ENCODE peak calls at places on chromosomes 1 and 21, in nine cellular contexts. A, E, U, L, Q, J, F, C and V are unnamed samples.

GRCh38 chr1:10429868-10430215 is 391 bp upstream of the CENPS start:
- DNase-seq in A (no peak), E (no peak), U (no peak), L (no peak), Q (no peak), J (peak; percentile 30), F (no peak), C (no peak), V (peak; percentile 47)

GRCh38 chr1:166307261-166308188 is 140.7 kb upstream of the FAM78B start:
- DNase-seq in A (no peak), E (no peak), U (no peak), L (no peak), Q (no peak), J (no peak), F (no peak), C (no peak), V (no peak)

GRCh38 chr1:156608981-156609380 is 7.7 kb upstream of the GPATCH4 start:
- DNase-seq in A (no peak), E (no peak), U (no peak), L (peak; percentile 58), Q (no peak), J (peak; percentile 61), F (no peak), C (no peak), V (no peak)

GRCh38 chr21:26177187-26177586 is 6.6 kb upstream of the APP start:
- DNase-seq in A (peak; percentile 26), E (no peak), U (no peak), L (no peak), Q (no peak), J (no peak), F (no peak), C (no peak), V (peak; percentile 60)

GRCh38 chr1:16903054-16903453 is 7.3 kb downstream of the RNU1-2 start:
- DNase-seq in A (peak; percentile 70), E (no peak), U (no peak), L (no peak), Q (no peak), J (no peak), F (no peak), C (no peak), V (peak; percentile 84)

GRCh38 chr1:155934933-155935590 is 849 bp upstream of the KHDC4 start:
- DNase-seq in A (no peak), E (no peak), U (no peak), L (no peak), Q (no peak), J (no peak), F (peak; percentile 37), C (no peak), V (no peak)

GRCh38 chr1:117093870-117094621 is 27.5 kb downstream of the TRIM45 start:
- DNase-seq in A (peak; percentile 91), E (peak; percentile 64), U (no peak), L (peak; percentile 11), Q (no peak), J (no peak), F (no peak), C (no peak), V (peak; percentile 83)

GRCh38 chr21:28106370-28106890 is 886.2 kb downstream of the LTN1 start:
- DNase-seq in A (no peak), E (no peak), U (no peak), L (no peak), Q (no peak), J (no peak), F (no peak), C (no peak), V (no peak)

GRCh38 chr21:41761211-41762181 is 5.4 kb downstream of the RIPK4 start:
- DNase-seq in A (peak; percentile 100), E (no peak), U (peak; percentile 90), L (no peak), Q (no peak), J (no peak), F (no peak), C (no peak), V (peak; percentile 10)

GRCh38 chr1:156262461-156263287 is 14.8 kb upstream of the PAQR6 start:
- DNase-seq in A (peak; percentile 95), E (no peak), U (no peak), L (no peak), Q (no peak), J (no peak), F (no peak), C (no peak), V (peak; percentile 91)

GRCh38 chr1:57748696-57749095 is 324.8 kb upstream of the DAB1 start:
- DNase-seq in A (no peak), E (no peak), U (no peak), L (no peak), Q (no peak), J (no peak), F (no peak), C (no peak), V (no peak)

GRCh38 chr1:24702511-24703293 is 42.5 kb upstream of the CLIC4 start:
- DNase-seq in A (peak; percentile 95), E (no peak), U (no peak), L (no peak), Q (no peak), J (no peak), F (no peak), C (no peak), V (peak; percentile 56)

GRCh38 chr1:193569696-193570269 is 383.4 kb upstream of the B3GALT2 start:
- DNase-seq in A (peak; percentile 90), E (no peak), U (no peak), L (no peak), Q (no peak), J (no peak), F (no peak), C (peak; percentile 79), V (peak; percentile 53)

GRCh38 chr21:16079830-16080229 is 350.0 kb downstream of the USP25 start:
- DNase-seq in A (peak; percentile 62), E (no peak), U (no peak), L (no peak), Q (no peak), J (no peak), F (no peak), C (peak; percentile 43), V (peak; percentile 37)

GRCh38 chr1:108100148-108100547 is 100.0 kb downstream of the SLC25A24 start:
- DNase-seq in A (no peak), E (no peak), U (no peak), L (no peak), Q (no peak), J (no peak), F (no peak), C (no peak), V (no peak)

GRCh38 chr1:14723401-14723800 is 124.9 kb downstream of the KAZN start:
- DNase-seq in A (no peak), E (no peak), U (no peak), L (no peak), Q (no peak), J (no peak), F (no peak), C (no peak), V (no peak)

GRCh38 chr1:42737257-42737656 is 2.8 kb downstream of the CLDN19 start:
- DNase-seq in A (no peak), E (no peak), U (no peak), L (no peak), Q (no peak), J (peak; percentile 19), F (no peak), C (no peak), V (no peak)

GRCh38 chr1:56577859-56578663 is 1.3 kb downstream of the PLPP3 start:
- DNase-seq in A (peak; percentile 67), E (no peak), U (peak; percentile 82), L (peak; percentile 55), Q (peak; percentile 77), J (peak; percentile 31), F (no peak), C (no peak), V (peak; percentile 52)

GRCh38 chr1:2948001-2948750 is 73.1 kb upstream of the ACTRT2 start:
- DNase-seq in A (no peak), E (no peak), U (peak; percentile 35), L (no peak), Q (no peak), J (no peak), F (no peak), C (no peak), V (no peak)

GRCh38 chr21:31265293-31265692 is 78.8 kb downstream of the TIAM1 start:
- DNase-seq in A (no peak), E (no peak), U (no peak), L (no peak), Q (no peak), J (no peak), F (no peak), C (no peak), V (peak; percentile 52)

GRCh38 chr1:52348704-52349301 is 17.2 kb downstream of the CC2D1B start:
- DNase-seq in A (peak; percentile 17), E (peak; percentile 52), U (no peak), L (peak; percentile 50), Q (peak; percentile 47), J (no peak), F (no peak), C (no peak), V (peak; percentile 10)

GRCh38 chr1:203625623-203626189 is 926 bp upstream of the ATP2B4 start:
- DNase-seq in A (peak; percentile 48), E (no peak), U (no peak), L (no peak), Q (no peak), J (peak; percentile 62), F (peak; percentile 45), C (no peak), V (peak; percentile 54)

GRCh38 chr1:38059632-38060286 is 13.2 kb upstream of the POU3F1 start:
- DNase-seq in A (no peak), E (no peak), U (no peak), L (no peak), Q (no peak), J (no peak), F (no peak), C (no peak), V (no peak)

GRCh38 chr1:172273668-172274396 is 146.7 kb upstream of the C1orf105 start:
- DNase-seq in A (no peak), E (no peak), U (no peak), L (no peak), Q (no peak), J (no peak), F (no peak), C (no peak), V (no peak)

GRCh38 chr1:119987112-119987511 is 82.3 kb downstream of the NOTCH2 start:
- DNase-seq in A (peak; percentile 91), E (no peak), U (no peak), L (no peak), Q (no peak), J (no peak), F (no peak), C (peak; percentile 89), V (peak; percentile 92)

GRCh38 chr1:169483500-169483966 is 2.2 kb downstream of the SLC19A2 start:
- DNase-seq in A (no peak), E (no peak), U (no peak), L (no peak), Q (no peak), J (no peak), F (no peak), C (no peak), V (peak; percentile 68)

GRCh38 chr21:20996421-20997307 is 1.5 kb upstream of the NCAM2 start:
- DNase-seq in A (peak; percentile 58), E (no peak), U (no peak), L (no peak), Q (no peak), J (no peak), F (no peak), C (peak; percentile 38), V (no peak)

GRCh38 chr1:228338521-228339051 is 68.0 kb downstream of the TRIM11 start:
- DNase-seq in A (no peak), E (no peak), U (peak; percentile 30), L (no peak), Q (no peak), J (no peak), F (no peak), C (no peak), V (no peak)

GRCh38 chr21:43339668-43340067 is 87.3 kb downstream of the SIK1 start:
- DNase-seq in A (no peak), E (no peak), U (no peak), L (no peak), Q (no peak), J (no peak), F (no peak), C (no peak), V (no peak)

GRCh38 chr1:239387304-239388231 is 1.2 kb downstream of the CHRM3 start:
- DNase-seq in A (no peak), E (no peak), U (peak; percentile 46), L (peak; percentile 32), Q (no peak), J (no peak), F (no peak), C (no peak), V (no peak)

GRCh38 chr21:32994305-32994704 is 31.4 kb upstream of the OLIG2 start:
- DNase-seq in A (peak; percentile 34), E (peak; percentile 23), U (no peak), L (peak; percentile 11), Q (no peak), J (no peak), F (no peak), C (no peak), V (peak; percentile 46)